ENCODE peak calls at places on chromosomes 4 and X, in nine cellular contexts. One of them, this sample, is unnamed.
A peak's percentile ranks its signal among the peaks of the same experiment; 100 is the strongest.

GRCh38 chr4:169274033-169274432 is 3.3 kb upstream of the SH3RF1 start:
- DNase-seq in glomerular endothelial cell: no peak
- DNase-seq in stimulated activated CD4-positive, alpha-beta T cell treated with anti-CD3 and anti-CD28 coated beads, Interleukin-15, amount 100 ng/mL, for 24 hours: no peak
- DNase-seq in GM23248: no peak
- DNase-seq in EH: no peak
- DNase-seq in naive thymus-derived CD8-positive, alpha-beta T cell: no peak
- DNase-seq in SHP77: no peak
- DNase-seq in amniotic epithelial cell: no peak
- DNase-seq in H4: no peak
- DNase-seq in this sample: no peak

GRCh38 chr4:175542787-175543186 is 269.3 kb downstream of the GPM6A start:
- DNase-seq in glomerular endothelial cell: no peak
- DNase-seq in stimulated activated CD4-positive, alpha-beta T cell treated with anti-CD3 and anti-CD28 coated beads, Interleukin-15, amount 100 ng/mL, for 24 hours: no peak
- DNase-seq in GM23248: no peak
- DNase-seq in EH: peak; percentile 16
- DNase-seq in naive thymus-derived CD8-positive, alpha-beta T cell: no peak
- DNase-seq in SHP77: peak; percentile 5
- DNase-seq in amniotic epithelial cell: no peak
- DNase-seq in H4: no peak
- DNase-seq in this sample: no peak

GRCh38 chr4:122537388-122538135 is 81.0 kb upstream of the IL2 start:
- DNase-seq in glomerular endothelial cell: no peak
- DNase-seq in stimulated activated CD4-positive, alpha-beta T cell treated with anti-CD3 and anti-CD28 coated beads, Interleukin-15, amount 100 ng/mL, for 24 hours: no peak
- DNase-seq in GM23248: no peak
- DNase-seq in EH: no peak
- DNase-seq in naive thymus-derived CD8-positive, alpha-beta T cell: no peak
- DNase-seq in SHP77: no peak
- DNase-seq in amniotic epithelial cell: no peak
- DNase-seq in H4: no peak
- DNase-seq in this sample: no peak

GRCh38 chr4:76606662-76607265 is 171.7 kb downstream of the SHROOM3 start:
- DNase-seq in glomerular endothelial cell: no peak
- DNase-seq in stimulated activated CD4-positive, alpha-beta T cell treated with anti-CD3 and anti-CD28 coated beads, Interleukin-15, amount 100 ng/mL, for 24 hours: no peak
- DNase-seq in GM23248: peak; percentile 65
- DNase-seq in EH: no peak
- DNase-seq in naive thymus-derived CD8-positive, alpha-beta T cell: no peak
- DNase-seq in SHP77: no peak
- DNase-seq in amniotic epithelial cell: no peak
- DNase-seq in H4: no peak
- DNase-seq in this sample: no peak

GRCh38 chrX:17669891-17670290 is 67.4 kb upstream of the SCML1 start:
- DNase-seq in glomerular endothelial cell: no peak
- DNase-seq in stimulated activated CD4-positive, alpha-beta T cell treated with anti-CD3 and anti-CD28 coated beads, Interleukin-15, amount 100 ng/mL, for 24 hours: no peak
- DNase-seq in GM23248: no peak
- DNase-seq in EH: no peak
- DNase-seq in naive thymus-derived CD8-positive, alpha-beta T cell: no peak
- DNase-seq in SHP77: no peak
- DNase-seq in amniotic epithelial cell: no peak
- DNase-seq in H4: no peak
- DNase-seq in this sample: no peak

GRCh38 chr4:152106781-152107321 is 346.0 kb upstream of the GATB start:
- DNase-seq in glomerular endothelial cell: no peak
- DNase-seq in stimulated activated CD4-positive, alpha-beta T cell treated with anti-CD3 and anti-CD28 coated beads, Interleukin-15, amount 100 ng/mL, for 24 hours: no peak
- DNase-seq in GM23248: peak; percentile 33
- DNase-seq in EH: peak; percentile 11
- DNase-seq in naive thymus-derived CD8-positive, alpha-beta T cell: no peak
- DNase-seq in SHP77: no peak
- DNase-seq in amniotic epithelial cell: no peak
- DNase-seq in H4: no peak
- DNase-seq in this sample: no peak

GRCh38 chr4:7721984-7722551 is 217.6 kb downstream of the AFAP1 start:
- DNase-seq in glomerular endothelial cell: peak; percentile 16
- DNase-seq in stimulated activated CD4-positive, alpha-beta T cell treated with anti-CD3 and anti-CD28 coated beads, Interleukin-15, amount 100 ng/mL, for 24 hours: peak; percentile 16
- DNase-seq in GM23248: no peak
- DNase-seq in EH: no peak
- DNase-seq in naive thymus-derived CD8-positive, alpha-beta T cell: no peak
- DNase-seq in SHP77: peak; percentile 4
- DNase-seq in amniotic epithelial cell: peak; percentile 41
- DNase-seq in H4: peak; percentile 47
- DNase-seq in this sample: no peak

GRCh38 chrX:2652106-2652505 is 39.0 kb upstream of the CD99 start:
- DNase-seq in glomerular endothelial cell: no peak
- DNase-seq in stimulated activated CD4-positive, alpha-beta T cell treated with anti-CD3 and anti-CD28 coated beads, Interleukin-15, amount 100 ng/mL, for 24 hours: no peak
- DNase-seq in GM23248: no peak
- DNase-seq in EH: no peak
- DNase-seq in naive thymus-derived CD8-positive, alpha-beta T cell: no peak
- DNase-seq in SHP77: no peak
- DNase-seq in amniotic epithelial cell: no peak
- DNase-seq in H4: no peak
- DNase-seq in this sample: no peak

GRCh38 chr4:100189820-100190642 is at the start of gene DDIT4L:
- DNase-seq in glomerular endothelial cell: no peak
- DNase-seq in stimulated activated CD4-positive, alpha-beta T cell treated with anti-CD3 and anti-CD28 coated beads, Interleukin-15, amount 100 ng/mL, for 24 hours: peak; percentile 28
- DNase-seq in GM23248: peak; percentile 74
- DNase-seq in EH: peak; percentile 56
- DNase-seq in naive thymus-derived CD8-positive, alpha-beta T cell: no peak
- DNase-seq in SHP77: no peak
- DNase-seq in amniotic epithelial cell: peak; percentile 24
- DNase-seq in H4: no peak
- DNase-seq in this sample: peak; percentile 42

GRCh38 chr4:168863719-168864632 is 146.1 kb downstream of the CBR4 start:
- DNase-seq in glomerular endothelial cell: no peak
- DNase-seq in stimulated activated CD4-positive, alpha-beta T cell treated with anti-CD3 and anti-CD28 coated beads, Interleukin-15, amount 100 ng/mL, for 24 hours: no peak
- DNase-seq in GM23248: peak; percentile 64
- DNase-seq in EH: peak; percentile 17
- DNase-seq in naive thymus-derived CD8-positive, alpha-beta T cell: no peak
- DNase-seq in SHP77: no peak
- DNase-seq in amniotic epithelial cell: no peak
- DNase-seq in H4: no peak
- DNase-seq in this sample: no peak

GRCh38 chr4:76950052-76950845 is 697 bp downstream of the SEPTIN11 start:
- DNase-seq in glomerular endothelial cell: no peak
- DNase-seq in stimulated activated CD4-positive, alpha-beta T cell treated with anti-CD3 and anti-CD28 coated beads, Interleukin-15, amount 100 ng/mL, for 24 hours: peak; percentile 74
- DNase-seq in GM23248: peak; percentile 68
- DNase-seq in EH: peak; percentile 57
- DNase-seq in naive thymus-derived CD8-positive, alpha-beta T cell: peak; percentile 35
- DNase-seq in SHP77: peak; percentile 42
- DNase-seq in amniotic epithelial cell: peak; percentile 44
- DNase-seq in H4: peak; percentile 19
- DNase-seq in this sample: peak; percentile 63

GRCh38 chrX:31128849-31129248 is 57.0 kb upstream of the FTHL17 start:
- DNase-seq in glomerular endothelial cell: peak; percentile 9
- DNase-seq in stimulated activated CD4-positive, alpha-beta T cell treated with anti-CD3 and anti-CD28 coated beads, Interleukin-15, amount 100 ng/mL, for 24 hours: no peak
- DNase-seq in GM23248: no peak
- DNase-seq in EH: no peak
- DNase-seq in naive thymus-derived CD8-positive, alpha-beta T cell: no peak
- DNase-seq in SHP77: no peak
- DNase-seq in amniotic epithelial cell: no peak
- DNase-seq in H4: no peak
- DNase-seq in this sample: no peak

GRCh38 chr4:53705972-53706371 is 114.7 kb upstream of the LNX1 start:
- DNase-seq in glomerular endothelial cell: no peak
- DNase-seq in stimulated activated CD4-positive, alpha-beta T cell treated with anti-CD3 and anti-CD28 coated beads, Interleukin-15, amount 100 ng/mL, for 24 hours: no peak
- DNase-seq in GM23248: no peak
- DNase-seq in EH: no peak
- DNase-seq in naive thymus-derived CD8-positive, alpha-beta T cell: no peak
- DNase-seq in SHP77: no peak
- DNase-seq in amniotic epithelial cell: no peak
- DNase-seq in H4: no peak
- DNase-seq in this sample: no peak

GRCh38 chr4:57080781-57081650 is 29.2 kb downstream of the IGFBP7 start:
- DNase-seq in glomerular endothelial cell: peak; percentile 92
- DNase-seq in stimulated activated CD4-positive, alpha-beta T cell treated with anti-CD3 and anti-CD28 coated beads, Interleukin-15, amount 100 ng/mL, for 24 hours: no peak
- DNase-seq in GM23248: peak; percentile 83
- DNase-seq in EH: peak; percentile 100
- DNase-seq in naive thymus-derived CD8-positive, alpha-beta T cell: no peak
- DNase-seq in SHP77: no peak
- DNase-seq in amniotic epithelial cell: peak; percentile 95
- DNase-seq in H4: peak; percentile 91
- DNase-seq in this sample: peak; percentile 96

GRCh38 chr4:70601422-70602039 is 9.5 kb downstream of the AMBN start:
- DNase-seq in glomerular endothelial cell: peak; percentile 25
- DNase-seq in stimulated activated CD4-positive, alpha-beta T cell treated with anti-CD3 and anti-CD28 coated beads, Interleukin-15, amount 100 ng/mL, for 24 hours: peak; percentile 65
- DNase-seq in GM23248: peak; percentile 69
- DNase-seq in EH: peak; percentile 69
- DNase-seq in naive thymus-derived CD8-positive, alpha-beta T cell: peak; percentile 61
- DNase-seq in SHP77: peak; percentile 77
- DNase-seq in amniotic epithelial cell: peak; percentile 80
- DNase-seq in H4: peak; percentile 75
- DNase-seq in this sample: peak; percentile 72

GRCh38 chr4:48436318-48436717 is 46.8 kb upstream of the SLC10A4 start:
- DNase-seq in glomerular endothelial cell: no peak
- DNase-seq in stimulated activated CD4-positive, alpha-beta T cell treated with anti-CD3 and anti-CD28 coated beads, Interleukin-15, amount 100 ng/mL, for 24 hours: no peak
- DNase-seq in GM23248: no peak
- DNase-seq in EH: no peak
- DNase-seq in naive thymus-derived CD8-positive, alpha-beta T cell: no peak
- DNase-seq in SHP77: no peak
- DNase-seq in amniotic epithelial cell: no peak
- DNase-seq in H4: no peak
- DNase-seq in this sample: no peak

This sample was measured in AG10803.